ENCODE peak calls at places on chromosomes 16 and 17, in five cellular contexts. One of them, this sample, is unnamed.

GRCh38 chr17:34769049-34769448 is 189.7 kb downstream of the TMEM132E start:
- DNase-seq in fibroblast of the aortic adventitia: no peak
- DNase-seq in mammary epithelial cell: no peak
- DNase-seq in psoas muscle: no peak
- DNase-seq in choroid plexus epithelial cell: no peak
- DNase-seq in this sample: no peak

GRCh38 chr16:1964046-1964505 is 550 bp downstream of the RPS2 start:
- DNase-seq in fibroblast of the aortic adventitia: peak
- DNase-seq in mammary epithelial cell: peak
- DNase-seq in psoas muscle: no peak
- DNase-seq in choroid plexus epithelial cell: peak
- DNase-seq in this sample: peak

GRCh38 chr16:69465083-69465721 is 40.8 kb downstream of the CYB5B start:
- DNase-seq in fibroblast of the aortic adventitia: peak
- DNase-seq in mammary epithelial cell: no peak
- DNase-seq in psoas muscle: no peak
- DNase-seq in choroid plexus epithelial cell: peak
- DNase-seq in this sample: peak

GRCh38 chr17:58402679-58403078 is 14.7 kb downstream of the RNF43 start:
- DNase-seq in fibroblast of the aortic adventitia: peak
- DNase-seq in mammary epithelial cell: peak
- DNase-seq in psoas muscle: no peak
- DNase-seq in choroid plexus epithelial cell: peak
- DNase-seq in this sample: no peak

GRCh38 chr17:15377608-15378007 is 36.2 kb upstream of the TEKT3 start:
- DNase-seq in fibroblast of the aortic adventitia: peak
- DNase-seq in mammary epithelial cell: no peak
- DNase-seq in psoas muscle: no peak
- DNase-seq in choroid plexus epithelial cell: peak
- DNase-seq in this sample: peak

GRCh38 chr17:16971458-16972338 is at the start of gene TNFRSF13B:
- DNase-seq in fibroblast of the aortic adventitia: no peak
- DNase-seq in mammary epithelial cell: no peak
- DNase-seq in psoas muscle: peak
- DNase-seq in choroid plexus epithelial cell: no peak
- DNase-seq in this sample: no peak

GRCh38 chr17:43090022-43090421 is 35.1 kb downstream of the BRCA1 start:
- DNase-seq in fibroblast of the aortic adventitia: no peak
- DNase-seq in mammary epithelial cell: no peak
- DNase-seq in psoas muscle: no peak
- DNase-seq in choroid plexus epithelial cell: no peak
- DNase-seq in this sample: no peak

GRCh38 chr17:56890390-56890789 is 23.5 kb downstream of the TRIM25 start:
- DNase-seq in fibroblast of the aortic adventitia: no peak
- DNase-seq in mammary epithelial cell: no peak
- DNase-seq in psoas muscle: no peak
- DNase-seq in choroid plexus epithelial cell: no peak
- DNase-seq in this sample: no peak

GRCh38 chr16:3963886-3964685 is 83.6 kb upstream of the CREBBP start:
- DNase-seq in fibroblast of the aortic adventitia: no peak
- DNase-seq in mammary epithelial cell: no peak
- DNase-seq in psoas muscle: no peak
- DNase-seq in choroid plexus epithelial cell: no peak
- DNase-seq in this sample: no peak

GRCh38 chr17:9806709-9807108 is 15.2 kb downstream of the GSG1L2 start:
- DNase-seq in fibroblast of the aortic adventitia: no peak
- DNase-seq in mammary epithelial cell: no peak
- DNase-seq in psoas muscle: no peak
- DNase-seq in choroid plexus epithelial cell: no peak
- DNase-seq in this sample: no peak

GRCh38 chr16:89031715-89032659 is 55.0 kb upstream of the CBFA2T3 start:
- DNase-seq in fibroblast of the aortic adventitia: no peak
- DNase-seq in mammary epithelial cell: no peak
- DNase-seq in psoas muscle: peak
- DNase-seq in choroid plexus epithelial cell: no peak
- DNase-seq in this sample: no peak

GRCh38 chr17:77212081-77212832 is 71.5 kb downstream of the SEC14L1 start:
- DNase-seq in fibroblast of the aortic adventitia: no peak
- DNase-seq in mammary epithelial cell: no peak
- DNase-seq in psoas muscle: no peak
- DNase-seq in choroid plexus epithelial cell: no peak
- DNase-seq in this sample: no peak

GRCh38 chr17:57739402-57740224 is 5.5 kb downstream of the CCDC182 start:
- DNase-seq in fibroblast of the aortic adventitia: no peak
- DNase-seq in mammary epithelial cell: peak
- DNase-seq in psoas muscle: no peak
- DNase-seq in choroid plexus epithelial cell: peak
- DNase-seq in this sample: peak

GRCh38 chr17:73478768-73479424 is 165.3 kb downstream of the SDK2 start:
- DNase-seq in fibroblast of the aortic adventitia: no peak
- DNase-seq in mammary epithelial cell: no peak
- DNase-seq in psoas muscle: no peak
- DNase-seq in choroid plexus epithelial cell: no peak
- DNase-seq in this sample: no peak

GRCh38 chr16:5350118-5350517 is 252.5 kb upstream of the EEF2KMT start:
- DNase-seq in fibroblast of the aortic adventitia: no peak
- DNase-seq in mammary epithelial cell: no peak
- DNase-seq in psoas muscle: no peak
- DNase-seq in choroid plexus epithelial cell: no peak
- DNase-seq in this sample: no peak

GRCh38 chr16:4097826-4098240 is 18.4 kb downstream of the ADCY9 start:
- DNase-seq in fibroblast of the aortic adventitia: peak
- DNase-seq in mammary epithelial cell: no peak
- DNase-seq in psoas muscle: no peak
- DNase-seq in choroid plexus epithelial cell: peak
- DNase-seq in this sample: peak

GRCh38 chr17:55134486-55135157 is 130.1 kb upstream of the HLF start:
- DNase-seq in fibroblast of the aortic adventitia: peak
- DNase-seq in mammary epithelial cell: peak
- DNase-seq in psoas muscle: no peak
- DNase-seq in choroid plexus epithelial cell: peak
- DNase-seq in this sample: no peak

GRCh38 chr16:88549671-88550643 is 20.2 kb upstream of the ZC3H18 start:
- DNase-seq in fibroblast of the aortic adventitia: no peak
- DNase-seq in mammary epithelial cell: no peak
- DNase-seq in psoas muscle: peak
- DNase-seq in choroid plexus epithelial cell: no peak
- DNase-seq in this sample: no peak

GRCh38 chr17:50660042-50660886 is 25.6 kb downstream of the ABCC3 start:
- DNase-seq in fibroblast of the aortic adventitia: peak
- DNase-seq in mammary epithelial cell: no peak
- DNase-seq in psoas muscle: no peak
- DNase-seq in choroid plexus epithelial cell: peak
- DNase-seq in this sample: peak

GRCh38 chr17:69723741-69724140 is 309.2 kb downstream of the MAP2K6 start:
- DNase-seq in fibroblast of the aortic adventitia: no peak
- DNase-seq in mammary epithelial cell: peak
- DNase-seq in psoas muscle: no peak
- DNase-seq in choroid plexus epithelial cell: peak
- DNase-seq in this sample: no peak

GRCh38 chr17:44167181-44167861 is 3.2 kb upstream of the ASB16 start:
- DNase-seq in fibroblast of the aortic adventitia: no peak
- DNase-seq in mammary epithelial cell: no peak
- DNase-seq in psoas muscle: no peak
- DNase-seq in choroid plexus epithelial cell: no peak
- DNase-seq in this sample: no peak

GRCh38 chr16:6081320-6081976 is 983.9 kb upstream of the EEF2KMT start:
- DNase-seq in fibroblast of the aortic adventitia: no peak
- DNase-seq in mammary epithelial cell: peak
- DNase-seq in psoas muscle: no peak
- DNase-seq in choroid plexus epithelial cell: no peak
- DNase-seq in this sample: no peak

GRCh38 chr16:85898521-85899442 is at the start of gene IRF8:
- DNase-seq in fibroblast of the aortic adventitia: no peak
- DNase-seq in mammary epithelial cell: no peak
- DNase-seq in psoas muscle: peak
- DNase-seq in choroid plexus epithelial cell: peak
- DNase-seq in this sample: peak

GRCh38 chr16:69711115-69711740 is 15.1 kb downstream of the NQO1 start:
- DNase-seq in fibroblast of the aortic adventitia: peak
- DNase-seq in mammary epithelial cell: peak
- DNase-seq in psoas muscle: no peak
- DNase-seq in choroid plexus epithelial cell: peak
- DNase-seq in this sample: peak

GRCh38 chr17:30549864-30550511 is 72.8 kb downstream of the GOSR1 start:
- DNase-seq in fibroblast of the aortic adventitia: no peak
- DNase-seq in mammary epithelial cell: no peak
- DNase-seq in psoas muscle: no peak
- DNase-seq in choroid plexus epithelial cell: no peak
- DNase-seq in this sample: no peak

GRCh38 chr17:17325816-17326215 is 22.6 kb downstream of the NT5M start:
- DNase-seq in fibroblast of the aortic adventitia: no peak
- DNase-seq in mammary epithelial cell: no peak
- DNase-seq in psoas muscle: no peak
- DNase-seq in choroid plexus epithelial cell: no peak
- DNase-seq in this sample: no peak

GRCh38 chr16:27242868-27243590 is 25.5 kb downstream of the NSMCE1 start:
- DNase-seq in fibroblast of the aortic adventitia: peak
- DNase-seq in mammary epithelial cell: no peak
- DNase-seq in psoas muscle: peak
- DNase-seq in choroid plexus epithelial cell: peak
- DNase-seq in this sample: peak

GRCh38 chr17:30961213-30962188 is 9.3 kb upstream of the RNF135 start:
- DNase-seq in fibroblast of the aortic adventitia: peak
- DNase-seq in mammary epithelial cell: no peak
- DNase-seq in psoas muscle: peak
- DNase-seq in choroid plexus epithelial cell: no peak
- DNase-seq in this sample: peak

GRCh38 chr17:80826955-80827645 is 164.5 kb upstream of the CHMP6 start:
- DNase-seq in fibroblast of the aortic adventitia: peak
- DNase-seq in mammary epithelial cell: peak
- DNase-seq in psoas muscle: peak
- DNase-seq in choroid plexus epithelial cell: peak
- DNase-seq in this sample: peak

GRCh38 chr16:89744813-89745212 is 23.5 kb downstream of the ZNF276 start:
- DNase-seq in fibroblast of the aortic adventitia: no peak
- DNase-seq in mammary epithelial cell: no peak
- DNase-seq in psoas muscle: no peak
- DNase-seq in choroid plexus epithelial cell: no peak
- DNase-seq in this sample: no peak

GRCh38 chr17:16040710-16041251 is 41.2 kb downstream of the TTC19 start:
- DNase-seq in fibroblast of the aortic adventitia: peak
- DNase-seq in mammary epithelial cell: no peak
- DNase-seq in psoas muscle: no peak
- DNase-seq in choroid plexus epithelial cell: peak
- DNase-seq in this sample: peak

GRCh38 chr16:54194008-54194731 is 92.4 kb downstream of the IRX3 start:
- DNase-seq in fibroblast of the aortic adventitia: peak
- DNase-seq in mammary epithelial cell: no peak
- DNase-seq in psoas muscle: peak
- DNase-seq in choroid plexus epithelial cell: peak
- DNase-seq in this sample: peak

GRCh38 chr16:9099131-9099625 is 7.7 kb downstream of the HAPSTR1 start:
- DNase-seq in fibroblast of the aortic adventitia: peak
- DNase-seq in mammary epithelial cell: peak
- DNase-seq in psoas muscle: no peak
- DNase-seq in choroid plexus epithelial cell: no peak
- DNase-seq in this sample: no peak

GRCh38 chr17:67212716-67213417 is 32.1 kb downstream of the HELZ start:
- DNase-seq in fibroblast of the aortic adventitia: peak
- DNase-seq in mammary epithelial cell: peak
- DNase-seq in psoas muscle: no peak
- DNase-seq in choroid plexus epithelial cell: peak
- DNase-seq in this sample: peak

GRCh38 chr17:4220655-4221054 is 43.1 kb downstream of the ANKFY1 start:
- DNase-seq in fibroblast of the aortic adventitia: peak
- DNase-seq in mammary epithelial cell: no peak
- DNase-seq in psoas muscle: no peak
- DNase-seq in choroid plexus epithelial cell: peak
- DNase-seq in this sample: peak

GRCh38 chr16:50336884-50337283 is 31.9 kb downstream of the BRD7 start:
- DNase-seq in fibroblast of the aortic adventitia: no peak
- DNase-seq in mammary epithelial cell: no peak
- DNase-seq in psoas muscle: no peak
- DNase-seq in choroid plexus epithelial cell: no peak
- DNase-seq in this sample: no peak
- TF ChIP-seq CTCF in fibroblast of the aortic adventitia: no peak
- TF ChIP-seq CTCF in mammary epithelial cell: no peak
- TF ChIP-seq CTCF in psoas muscle: no peak
- TF ChIP-seq CTCF in choroid plexus epithelial cell: no peak
- TF ChIP-seq CTCF in this sample: no peak

DNA sequence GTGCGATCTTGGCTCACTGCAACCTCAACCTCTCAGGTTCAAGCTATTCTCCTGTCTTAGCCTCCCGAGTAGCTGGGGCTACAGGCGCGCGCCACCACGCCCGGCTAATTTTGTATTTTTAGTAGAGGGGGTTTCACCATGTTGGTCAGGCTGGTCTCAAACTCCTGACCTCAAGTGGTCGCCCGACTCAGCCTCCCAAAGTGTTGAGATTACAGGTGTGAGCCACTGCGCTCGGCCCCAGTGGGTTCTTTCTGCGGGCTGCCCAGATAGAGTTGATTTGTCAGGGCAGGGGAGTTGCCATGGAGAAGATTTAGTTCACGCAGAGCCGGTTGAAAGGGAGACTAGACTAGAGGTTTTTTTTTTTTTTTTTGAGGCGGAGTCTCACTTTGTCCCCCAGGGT is 1.7 kb downstream of the TBCD start:
- DNase-seq in fibroblast of the aortic adventitia: no peak
- DNase-seq in mammary epithelial cell: no peak
- DNase-seq in psoas muscle: peak
- DNase-seq in choroid plexus epithelial cell: no peak
- DNase-seq in this sample: no peak
- H3K4me3 ChIP-seq in fibroblast of the aortic adventitia: peak
- H3K4me3 ChIP-seq in mammary epithelial cell: no peak
- H3K4me3 ChIP-seq in psoas muscle: no peak
- H3K4me3 ChIP-seq in choroid plexus epithelial cell: no peak
- H3K4me3 ChIP-seq in this sample: no peak

DNA sequence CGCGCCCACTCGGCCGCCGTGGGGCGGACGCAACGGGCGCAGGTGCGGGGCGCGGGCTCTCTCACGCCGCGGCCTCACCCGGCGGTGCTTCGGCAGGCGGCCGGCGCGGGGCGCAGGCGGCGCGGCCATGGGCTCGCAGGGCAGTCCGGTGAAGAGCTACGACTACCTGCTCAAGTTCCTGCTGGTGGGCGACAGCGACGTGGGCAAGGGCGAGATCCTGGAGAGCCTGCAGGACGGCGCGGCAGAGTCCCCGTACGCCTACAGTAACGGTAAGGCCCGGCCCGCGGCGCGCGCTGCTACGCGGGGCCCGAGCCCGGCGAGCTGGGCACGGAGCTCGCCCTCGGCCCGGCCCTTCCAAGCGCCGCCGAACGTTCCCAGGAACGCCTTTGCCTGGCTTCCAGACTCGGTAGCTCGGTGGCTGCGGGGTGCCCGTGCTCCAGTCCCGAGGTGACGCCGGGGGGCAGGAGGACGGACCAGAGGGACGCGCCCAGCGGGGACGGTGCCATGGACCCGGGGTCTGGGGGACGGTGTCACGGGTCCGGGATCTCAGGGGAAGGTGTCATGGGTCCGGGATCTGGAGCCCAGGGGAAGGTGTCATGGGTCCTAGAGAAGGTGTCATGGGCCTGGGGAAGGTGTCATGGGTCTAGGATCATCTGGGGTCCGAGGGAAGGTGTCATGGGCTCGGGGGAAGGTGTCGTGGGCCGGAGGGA is 454 bp downstream of the RAB40C start:
- DNase-seq in fibroblast of the aortic adventitia: peak
- DNase-seq in mammary epithelial cell: peak
- DNase-seq in psoas muscle: peak
- DNase-seq in choroid plexus epithelial cell: peak
- DNase-seq in this sample: peak
- TF ChIP-seq CTCF in fibroblast of the aortic adventitia: no peak
- TF ChIP-seq CTCF in mammary epithelial cell: no peak
- TF ChIP-seq CTCF in psoas muscle: peak
- TF ChIP-seq CTCF in choroid plexus epithelial cell: no peak
- TF ChIP-seq CTCF in this sample: no peak

GRCh38 chr17:13359774-13360173 is 242.0 kb downstream of the HS3ST3A1 start:
- DNase-seq in fibroblast of the aortic adventitia: no peak
- DNase-seq in mammary epithelial cell: no peak
- DNase-seq in psoas muscle: no peak
- DNase-seq in choroid plexus epithelial cell: no peak
- DNase-seq in this sample: no peak
- H3K4me3 ChIP-seq in fibroblast of the aortic adventitia: no peak
- H3K4me3 ChIP-seq in mammary epithelial cell: no peak
- H3K4me3 ChIP-seq in psoas muscle: no peak
- H3K4me3 ChIP-seq in choroid plexus epithelial cell: no peak
- H3K4me3 ChIP-seq in this sample: no peak

This sample was measured in fibroblast of villous mesenchyme.